ENCODE peak calls at places on chromosomes 3 and 15, in seven cellular contexts. P is IMR-90, W is lower lobe of right lung, K is mammary epithelial cell, L is hepatocyte, T is fibroblast of lung, Q is thoracic aorta. O is an unnamed sample.

GRCh38 chr3:56012732-56013131 is 455.5 kb downstream of the ERC2 start:
- DNase-seq in P (no peak), K (no peak), Q (no peak), W (no peak), T (no peak), L (peak; percentile 10), O (no peak)

GRCh38 chr3:194204036-194204792 is 68.3 kb downstream of the HES1 start:
- DNase-seq in W (peak; percentile 51), K (peak; percentile 6), L (peak; percentile 42), P (no peak), T (no peak), Q (no peak), O (no peak)

GRCh38 chr3:187295635-187296034 is 4.1 kb upstream of the MASP1 start:
- DNase-seq in L (no peak), P (no peak), W (no peak), Q (no peak), K (no peak), T (peak; percentile 19), O (no peak)

GRCh38 chr3:71183544-71183943 is 400.0 kb downstream of the FOXP1 start:
- DNase-seq in L (no peak), T (no peak), P (no peak), K (no peak), Q (no peak), W (no peak), O (no peak)

GRCh38 chr3:14366233-14366632 is 36.2 kb upstream of the SLC6A6 start:
- DNase-seq in K (no peak), P (no peak), L (no peak), Q (no peak), T (no peak), W (no peak), O (no peak)

GRCh38 chr15:57150066-57150865 is 226.0 kb upstream of the CGNL1 start:
- DNase-seq in Q (no peak), K (peak; percentile 71), W (no peak), T (peak; percentile 67), P (peak; percentile 69), L (no peak), O (no peak)

GRCh38 chr3:84487296-84487695 is 471.5 kb upstream of the CADM2 start:
- DNase-seq in L (peak; percentile 31), P (no peak), W (no peak), K (no peak), T (no peak), Q (no peak), O (no peak)

GRCh38 chr15:37789881-37790280 is 144.6 kb upstream of the TMCO5A start:
- DNase-seq in T (peak; percentile 78), K (peak; percentile 73), L (no peak), P (peak; percentile 86), Q (no peak), W (no peak), O (no peak)

GRCh38 chr3:45337839-45338470 is 50.4 kb upstream of the LARS2 start:
- DNase-seq in P (no peak), T (no peak), Q (no peak), L (no peak), W (no peak), K (no peak), O (no peak)

GRCh38 chr15:49137861-49138260 is 17.5 kb downstream of the COPS2 start:
- DNase-seq in P (peak; percentile 61), W (no peak), T (no peak), K (no peak), L (no peak), Q (no peak), O (no peak)

GRCh38 chr3:141368062-141368924 is at the start of gene ZBTB38:
- DNase-seq in P (peak; percentile 97), T (peak; percentile 96), W (peak; percentile 94), K (peak; percentile 92), Q (peak; percentile 81), L (peak; percentile 96), O (no peak)

GRCh38 chr15:85179700-85180099 is 198.0 kb downstream of the PDE8A start:
- DNase-seq in T (no peak), P (no peak), L (no peak), K (no peak), Q (no peak), W (no peak), O (no peak)

GRCh38 chr15:85172846-85173490 is 191.3 kb downstream of the PDE8A start:
- DNase-seq in Q (no peak), T (peak; percentile 27), W (no peak), P (no peak), K (peak; percentile 37), L (no peak), O (no peak)

GRCh38 chr15:85178366-85178765 is 196.7 kb downstream of the PDE8A start:
- DNase-seq in P (no peak), L (peak; percentile 17), K (no peak), Q (no peak), W (no peak), T (no peak), O (no peak)

GRCh38 chr15:85171736-85172135 is 190.1 kb downstream of the PDE8A start:
- DNase-seq in L (no peak), T (no peak), W (no peak), P (no peak), Q (no peak), K (no peak), O (no peak)

DNA sequence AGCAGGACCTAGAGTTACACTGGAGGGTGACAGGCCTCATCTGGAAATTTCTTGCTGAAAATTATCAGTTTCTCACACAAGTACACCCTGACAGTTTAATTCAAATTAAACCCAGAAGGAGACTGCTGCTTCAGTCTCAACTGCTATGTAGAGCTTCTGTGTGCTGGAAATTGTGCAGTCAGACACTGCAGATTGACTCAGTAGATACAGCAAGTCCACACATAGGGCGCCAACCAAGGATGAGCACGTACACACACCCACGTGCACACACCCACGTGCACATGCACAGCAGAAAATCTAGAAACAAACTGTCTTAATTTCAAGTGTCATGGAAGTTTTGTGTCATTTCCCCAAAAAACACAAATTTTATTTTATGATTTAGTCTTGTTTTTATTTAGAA is 192.9 kb downstream of the PDE8A start:
- DNase-seq in T (no peak), P (no peak), K (no peak), W (no peak), L (no peak), Q (no peak), O (no peak)
- H3K9me3 ChIP-seq in T (no peaks in the 10 kb centered on the region), P (peaks cover 17% of the 10 kb centered on the region), K (peaks cover 24% of the 10 kb centered on the region), W (no peaks in the 10 kb centered on the region), L (no peaks in the 10 kb centered on the region), Q (peaks cover 13% of the 10 kb centered on the region), O (peaks cover 11% of the 10 kb centered on the region)

DNA sequence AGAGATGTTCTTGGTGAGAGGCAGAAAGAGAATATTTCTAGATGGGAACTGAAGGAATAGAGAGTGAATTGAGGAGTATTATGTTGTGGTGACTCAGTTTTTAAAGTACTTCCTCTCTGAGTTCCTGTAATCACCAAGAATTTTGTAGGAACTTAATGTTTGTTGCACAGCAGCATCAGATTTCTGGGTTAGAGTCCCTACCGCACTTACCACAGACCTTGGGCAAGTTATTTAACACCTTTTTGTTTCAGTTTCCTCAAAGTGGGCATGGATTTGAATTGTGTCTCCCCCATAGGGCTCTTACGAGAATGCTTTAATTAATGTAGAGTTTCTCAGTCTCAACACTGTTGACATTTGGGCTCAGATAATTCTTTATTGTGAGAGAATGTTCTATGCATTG is 22.3 kb upstream of the SCAANT1 start:
- DNase-seq in P (no peak), W (no peak), T (no peak), K (no peak), L (no peak), Q (no peak), O (no peak)
- H3K27me3 ChIP-seq in P (no peaks in the 10 kb centered on the region), W (no peaks in the 10 kb centered on the region), T (no peaks in the 10 kb centered on the region), K (no peaks in the 10 kb centered on the region), L (no peaks in the 10 kb centered on the region), Q (no peaks in the 10 kb centered on the region), O (no peaks in the 10 kb centered on the region)

DNA sequence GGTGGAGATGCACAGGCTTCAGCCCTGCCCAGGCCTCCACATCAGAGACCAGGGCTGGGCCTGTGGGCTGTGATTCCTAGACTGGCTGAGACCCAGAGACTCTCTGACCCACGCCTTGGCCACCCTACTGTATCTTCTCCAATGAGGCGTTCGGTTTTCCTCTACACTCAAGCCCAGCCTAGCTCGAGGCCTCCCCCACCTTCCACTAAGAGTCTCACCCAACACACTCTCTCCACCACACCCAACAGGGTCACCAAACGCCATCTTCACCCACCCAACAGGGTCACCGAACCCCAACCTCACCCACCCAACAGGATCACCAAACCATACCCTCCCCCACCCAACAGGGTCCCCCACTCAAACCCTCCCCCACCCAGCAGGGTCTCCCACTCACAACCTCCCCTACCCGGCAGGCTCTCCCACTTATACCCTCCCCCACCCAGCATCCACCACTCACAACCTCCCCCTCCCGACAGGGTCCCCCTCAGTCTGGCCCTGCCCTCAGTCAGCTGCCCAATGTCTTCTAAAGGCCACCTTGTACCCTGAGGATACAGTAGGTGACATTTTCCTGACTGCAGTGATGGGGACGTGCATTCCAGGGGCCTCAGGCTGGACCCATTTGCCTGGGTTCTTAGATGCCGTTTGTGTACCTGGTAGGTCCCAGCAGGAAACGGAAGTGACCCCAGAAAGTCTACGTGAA is 20.4 kb downstream of the CFAP100 start:
- DNase-seq in P (no peak), T (no peak), K (no peak), L (no peak), Q (no peak), W (no peak), O (no peak)
- H3K9me3 ChIP-seq in P (no peaks in the 10 kb centered on the region), T (no peaks in the 10 kb centered on the region), K (no peaks in the 10 kb centered on the region), L (no peaks in the 10 kb centered on the region), Q (no peaks in the 10 kb centered on the region), W (no peaks in the 10 kb centered on the region), O (no peaks in the 10 kb centered on the region)

GRCh38 chr3:66504761-66505641 is 4.2 kb upstream of the LRIG1 start:
- DNase-seq in K (no peak), Q (no peak), W (no peak), L (peak; percentile 38), P (no peak), T (peak; percentile 45), O (no peak)

GRCh38 chr3:66507631-66508260 is 6.9 kb upstream of the LRIG1 start:
- DNase-seq in Q (no peak), K (no peak), W (no peak), P (no peak), T (no peak), L (no peak), O (no peak)

GRCh38 chr3:66506154-66506553 is 5.3 kb upstream of the LRIG1 start:
- DNase-seq in K (no peak), T (no peak), Q (no peak), P (no peak), W (no peak), L (no peak), O (no peak)

GRCh38 chr3:66502981-66503380 is 2.2 kb upstream of the LRIG1 start:
- DNase-seq in K (no peak), W (no peak), Q (no peak), L (no peak), P (no peak), T (no peak), O (no peak)

DNA sequence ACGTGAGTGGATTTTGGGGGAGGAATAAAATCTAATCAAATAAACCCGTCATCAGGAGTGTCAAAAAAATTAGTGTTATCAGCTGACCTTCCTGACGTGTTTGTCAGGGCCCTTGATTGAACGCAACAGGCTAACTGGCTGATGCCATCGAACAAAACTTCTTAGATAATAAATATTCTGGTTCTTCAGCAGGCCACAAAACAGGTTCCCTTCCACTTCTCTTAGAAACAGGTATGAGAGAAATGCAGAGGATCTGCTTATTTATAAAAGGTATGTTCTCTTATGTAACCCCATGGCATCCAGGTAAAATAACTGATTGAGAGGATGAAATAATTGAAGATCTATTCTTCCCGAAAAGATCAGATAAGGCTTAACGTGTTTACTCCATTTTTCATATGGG is 7.6 kb upstream of the LRIG1 start:
- DNase-seq in Q (no peak), P (no peak), K (no peak), L (no peak), T (no peak), W (no peak), O (no peak)
- H3K27me3 ChIP-seq in Q (no peaks in the 10 kb centered on the region), P (peaks cover 5% of the 10 kb centered on the region), K (no peaks in the 10 kb centered on the region), L (no peaks in the 10 kb centered on the region), T (peaks cover 8% of the 10 kb centered on the region), W (no peaks in the 10 kb centered on the region), O (no peaks in the 10 kb centered on the region)